ENCODE peak calls at places on chromosome 1, in six cellular contexts. Q is IMR-90, V is PC-3, U is mammary epithelial cell, S is HCT116, E is H1. N is an unnamed sample.

GRCh38 chr1:30512253-30512921 is 211.0 kb downstream of the MATN1 start:
- DNase-seq in Q (no peak), V (no peak), U (no peak), S (no peak), E (peak; percentile 52), N (peak; percentile 37)

GRCh38 chr1:41431490-41432350 is 52.8 kb downstream of the EDN2 start:
- DNase-seq in Q (no peak), V (no peak), U (no peak), S (no peak), E (no peak), N (no peak)

GRCh38 chr1:44251989-44252625 is 38.8 kb downstream of the DMAP1 start:
- DNase-seq in Q (no peak), V (no peak), U (no peak), S (no peak), E (no peak), N (no peak)

GRCh38 chr1:94787676-94788075 is 32.5 kb upstream of the SLC44A3 start:
- DNase-seq in Q (no peak), V (no peak), U (no peak), S (no peak), E (no peak), N (no peak)

GRCh38 chr1:162168935-162169545 is 99.5 kb downstream of the NOS1AP start:
- DNase-seq in Q (no peak), V (no peak), U (no peak), S (no peak), E (no peak), N (peak; percentile 70)

GRCh38 chr1:214123061-214123784 is 135.4 kb downstream of the PROX1 start:
- DNase-seq in Q (peak; percentile 57), V (peak; percentile 86), U (peak; percentile 46), S (peak; percentile 51), E (no peak), N (peak; percentile 86)

GRCh38 chr1:192809286-192810252 is 730 bp downstream of the RGS2 start:
- DNase-seq in Q (peak; percentile 65), V (peak; percentile 60), U (no peak), S (no peak), E (no peak), N (peak; percentile 61)

GRCh38 chr1:223423641-223424233 is 30.5 kb downstream of the CCDC185 start:
- DNase-seq in Q (peak; percentile 20), V (peak; percentile 7), U (peak; percentile 21), S (peak; percentile 6), E (no peak), N (no peak)

GRCh38 chr1:236394905-236395779 is 1.1 kb downstream of the EDARADD start:
- DNase-seq in Q (no peak), V (peak; percentile 16), U (peak; percentile 72), S (no peak), E (peak; percentile 80), N (peak; percentile 71)

GRCh38 chr1:43984855-43985254 is 5.8 kb downstream of the B4GALT2 start:
- DNase-seq in Q (no peak), V (no peak), U (no peak), S (no peak), E (no peak), N (no peak)

GRCh38 chr1:204751480-204751879 is 65.9 kb upstream of the LRRN2 start:
- DNase-seq in Q (no peak), V (no peak), U (no peak), S (no peak), E (no peak), N (no peak)

GRCh38 chr1:234985531-234986294 is 142.9 kb downstream of the TOMM20 start:
- DNase-seq in Q (no peak), V (no peak), U (no peak), S (no peak), E (no peak), N (no peak)

GRCh38 chr1:224809613-224810012 is 119.9 kb upstream of the DNAH14 start:
- DNase-seq in Q (no peak), V (no peak), U (no peak), S (no peak), E (no peak), N (no peak)

GRCh38 chr1:183457449-183457848 is 14.8 kb upstream of the SMG7 start:
- DNase-seq in Q (no peak), V (no peak), U (no peak), S (no peak), E (no peak), N (no peak)

GRCh38 chr1:155044812-155045690 is 6.1 kb upstream of the ADAM15 start:
- DNase-seq in Q (peak; percentile 75), V (peak; percentile 87), U (peak; percentile 55), S (no peak), E (peak; percentile 67), N (peak; percentile 89)

GRCh38 chr1:38941527-38942019 is at the start of gene RHBDL2:
- DNase-seq in Q (peak; percentile 38), V (peak; percentile 85), U (peak; percentile 86), S (no peak), E (peak; percentile 60), N (peak; percentile 25)

GRCh38 chr1:71587961-71588360 is 507.1 kb upstream of the ZRANB2 start:
- DNase-seq in Q (peak; percentile 47), V (peak; percentile 47), U (peak; percentile 18), S (no peak), E (no peak), N (peak; percentile 11)

GRCh38 chr1:207919523-207920210 is 8.7 kb upstream of the CD34 start:
- DNase-seq in Q (no peak), V (no peak), U (no peak), S (no peak), E (no peak), N (no peak)

GRCh38 chr1:75520028-75520427 is 90.9 kb downstream of the SLC44A5 start:
- DNase-seq in Q (no peak), V (no peak), U (no peak), S (no peak), E (no peak), N (no peak)

GRCh38 chr1:111855260-111855659 is 99.6 kb downstream of the DDX20 start:
- DNase-seq in Q (no peak), V (no peak), U (no peak), S (no peak), E (no peak), N (no peak)

GRCh38 chr1:212228076-212228475 is 57.1 kb upstream of the PPP2R5A start:
- DNase-seq in Q (no peak), V (no peak), U (no peak), S (no peak), E (no peak), N (no peak)

GRCh38 chr1:112808861-112809684 is 93.9 kb upstream of the PPM1J start:
- DNase-seq in Q (peak; percentile 57), V (peak; percentile 86), U (peak; percentile 62), S (peak; percentile 40), E (peak; percentile 96), N (peak; percentile 81)

GRCh38 chr1:173329747-173330146 is 122.6 kb upstream of the TNFSF4 start:
- DNase-seq in Q (peak; percentile 82), V (peak; percentile 51), U (no peak), S (no peak), E (no peak), N (no peak)

GRCh38 chr1:227888404-227889046 is 59.2 kb downstream of the WNT9A start:
- DNase-seq in Q (no peak), V (no peak), U (no peak), S (no peak), E (peak; percentile 44), N (no peak)

GRCh38 chr1:6657138-6657537 is 32.5 kb downstream of the THAP3 start:
- DNase-seq in Q (no peak), V (no peak), U (no peak), S (no peak), E (no peak), N (no peak)

GRCh38 chr1:119712342-119713038 is 756 bp downstream of the PHGDH start:
- DNase-seq in Q (peak; percentile 95), V (peak; percentile 66), U (peak; percentile 63), S (peak; percentile 19), E (peak; percentile 83), N (peak; percentile 89)

GRCh38 chr1:163528710-163529348 is 207.1 kb downstream of the NUF2 start:
- DNase-seq in Q (peak; percentile 15), V (peak; percentile 67), U (peak; percentile 5), S (peak; percentile 13), E (no peak), N (peak; percentile 13)

GRCh38 chr1:159953866-159954515 is at the start of gene SLAMF9:
- DNase-seq in Q (peak; percentile 70), V (peak; percentile 92), U (peak; percentile 57), S (no peak), E (no peak), N (no peak)

GRCh38 chr1:30191154-30191702 is 532.2 kb downstream of the MATN1 start:
- DNase-seq in Q (peak; percentile 20), V (peak; percentile 63), U (no peak), S (peak; percentile 37), E (peak; percentile 43), N (no peak)

GRCh38 chr1:199333180-199333579 is 694.3 kb upstream of the NR5A2 start:
- DNase-seq in Q (no peak), V (no peak), U (no peak), S (no peak), E (no peak), N (no peak)

GRCh38 chr1:199335496-199335895 is 692.0 kb upstream of the NR5A2 start:
- DNase-seq in Q (peak; percentile 25), V (no peak), U (no peak), S (no peak), E (no peak), N (no peak)

GRCh38 chr1:199338760-199339159 is 688.8 kb upstream of the NR5A2 start:
- DNase-seq in Q (no peak), V (no peak), U (no peak), S (no peak), E (no peak), N (no peak)

GRCh38 chr1:199336745-199337640 is 690.5 kb upstream of the NR5A2 start:
- DNase-seq in Q (no peak), V (no peak), U (no peak), S (no peak), E (peak; percentile 46), N (peak; percentile 16)
- TF ChIP-seq CTCF in Q (no peak), V (no peak), U (no peak), S (peak; percentile 37), E (peak; percentile 58), N (peak; percentile 29)

GRCh38 chr1:81158592-81158991 is 642.1 kb upstream of the ADGRL2 start:
- DNase-seq in Q (peak; percentile 75), V (no peak), U (no peak), S (no peak), E (no peak), N (peak; percentile 24)
- H3K4me2 ChIP-seq in Q (peak overlapping the region; percentile 86), V (no peak overlapping the region), U (no peak overlapping the region), S (no peak overlapping the region), E (no peak overlapping the region), N (no peak overlapping the region)

DNA sequence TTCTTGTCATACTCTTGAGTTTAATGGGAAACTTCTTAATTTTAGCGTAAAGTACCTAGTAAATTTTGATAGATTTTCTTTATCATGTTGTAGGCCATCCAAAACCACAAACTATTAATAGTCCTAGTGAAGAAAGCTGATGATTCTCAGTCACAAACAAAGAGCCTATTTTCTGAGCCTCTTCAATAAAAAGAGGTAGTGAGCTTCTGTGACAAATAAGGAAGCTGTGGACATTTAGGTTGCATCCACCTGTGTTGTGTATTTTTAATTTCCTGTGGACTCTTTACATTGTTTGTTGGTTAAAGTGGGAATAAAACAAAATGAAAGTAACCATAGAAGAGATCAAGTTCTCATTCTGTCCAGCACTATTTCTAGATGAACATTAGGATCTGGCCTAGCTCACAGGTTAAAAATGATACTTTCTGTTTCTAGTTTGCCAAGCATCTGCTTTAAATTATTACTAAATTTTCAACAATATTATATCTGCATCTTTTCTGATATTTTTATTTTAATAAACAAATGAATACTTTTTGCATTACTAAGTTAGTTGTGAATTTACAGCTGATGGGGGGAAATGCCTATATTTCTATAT is 702.2 kb upstream of the ADGRL4 start:
- DNase-seq in Q (no peak), V (no peak), U (no peak), S (no peak), E (no peak), N (no peak)
- H3K9ac ChIP-seq in Q (no peak overlapping the region), V (no peak overlapping the region), U (no peak overlapping the region), S (no peak overlapping the region), E (no peak overlapping the region), N (no peak overlapping the region)

GRCh38 chr1:110433803-110434202 is 17.1 kb upstream of the PROK1 start:
- DNase-seq in Q (peak; percentile 20), V (peak; percentile 75), U (peak; percentile 74), S (peak; percentile 51), E (peak; percentile 66), N (peak; percentile 74)
- TF ChIP-seq CTCF in Q (peak; percentile 14), V (peak; percentile 42), U (no peak), S (peak; percentile 40), E (no peak), N (no peak)